ENCODE peak calls at places on chromosomes 3 and 15, in eight cellular contexts. V is GM12892, S is heart left ventricle, Z is suprapubic skin, T is right lobe of liver, B is A549, J is H1, O is ovary. P is an unnamed sample.

GRCh38 chr3:168034152-168034928 is 61.4 kb downstream of the GOLIM4 start:
- DNase-seq in V (no peak), S (no peak), Z (no peak), T (no peak), B (no peak), J (no peak), O (no peak), P (peak; percentile 62)

GRCh38 chr15:92541197-92542190 is 114.1 kb downstream of the FAM174B start:
- DNase-seq in V (no peak), S (no peak), Z (no peak), T (no peak), B (no peak), J (peak; percentile 6), O (no peak), P (no peak)

GRCh38 chr3:308597-309321 is 112.2 kb downstream of the CHL1 start:
- DNase-seq in V (no peak), S (peak; percentile 22), Z (no peak), T (no peak), B (no peak), J (no peak), O (no peak), P (no peak)

GRCh38 chr15:83248151-83248851 is 36.2 kb downstream of the BNC1 start:
- DNase-seq in V (no peak), S (no peak), Z (no peak), T (no peak), B (peak; percentile 71), J (peak; percentile 54), O (no peak), P (peak; percentile 47)

GRCh38 chr15:29685156-29686078 is 136.9 kb downstream of the TJP1 start:
- DNase-seq in V (no peak), S (no peak), Z (no peak), T (no peak), B (no peak), J (peak; percentile 39), O (no peak), P (no peak)

GRCh38 chr3:154229217-154229590 is 95.1 kb downstream of the DHX36 start:
- DNase-seq in V (no peak), S (no peak), Z (no peak), T (no peak), B (no peak), J (no peak), O (no peak), P (no peak)

GRCh38 chr3:166752214-166752613 is 627.9 kb downstream of the ZBBX start:
- DNase-seq in V (no peak), S (no peak), Z (no peak), T (no peak), B (no peak), J (no peak), O (no peak), P (no peak)

GRCh38 chr15:85582719-85583089 is 202.3 kb downstream of the AKAP13 start:
- DNase-seq in V (no peak), S (peak; percentile 80), Z (no peak), T (peak; percentile 71), B (no peak), J (no peak), O (peak; percentile 58), P (peak; percentile 92)

GRCh38 chr15:80988148-80988796 is 1.3 kb downstream of the MESD start:
- DNase-seq in V (no peak), S (no peak), Z (no peak), T (no peak), B (no peak), J (no peak), O (no peak), P (peak; percentile 21)

GRCh38 chr3:4906107-4906621 is 73.1 kb upstream of the BHLHE40 start:
- DNase-seq in V (no peak), S (no peak), Z (no peak), T (no peak), B (peak; percentile 36), J (no peak), O (no peak), P (no peak)

GRCh38 chr15:59401810-59402569 is 29.3 kb upstream of the MYO1E start:
- DNase-seq in V (no peak), S (no peak), Z (no peak), T (no peak), B (no peak), J (no peak), O (no peak), P (no peak)

GRCh38 chr3:128094295-128095151 is 29.1 kb downstream of the RUVBL1 start:
- DNase-seq in V (no peak), S (no peak), Z (no peak), T (peak; percentile 90), B (no peak), J (no peak), O (no peak), P (no peak)

GRCh38 chr3:34038131-34038530 is 239.7 kb downstream of the PDCD6IP start:
- DNase-seq in V (no peak), S (no peak), Z (no peak), T (no peak), B (no peak), J (no peak), O (no peak), P (no peak)

GRCh38 chr3:38457111-38458003 is 3.7 kb downstream of the ACVR2B start:
- DNase-seq in V (no peak), S (no peak), Z (no peak), T (no peak), B (peak; percentile 7), J (no peak), O (no peak), P (no peak)

GRCh38 chr3:14352002-14352627 is 50.3 kb upstream of the SLC6A6 start:
- DNase-seq in V (peak; percentile 48), S (no peak), Z (no peak), T (no peak), B (peak; percentile 80), J (peak; percentile 67), O (no peak), P (peak; percentile 22)

DNA sequence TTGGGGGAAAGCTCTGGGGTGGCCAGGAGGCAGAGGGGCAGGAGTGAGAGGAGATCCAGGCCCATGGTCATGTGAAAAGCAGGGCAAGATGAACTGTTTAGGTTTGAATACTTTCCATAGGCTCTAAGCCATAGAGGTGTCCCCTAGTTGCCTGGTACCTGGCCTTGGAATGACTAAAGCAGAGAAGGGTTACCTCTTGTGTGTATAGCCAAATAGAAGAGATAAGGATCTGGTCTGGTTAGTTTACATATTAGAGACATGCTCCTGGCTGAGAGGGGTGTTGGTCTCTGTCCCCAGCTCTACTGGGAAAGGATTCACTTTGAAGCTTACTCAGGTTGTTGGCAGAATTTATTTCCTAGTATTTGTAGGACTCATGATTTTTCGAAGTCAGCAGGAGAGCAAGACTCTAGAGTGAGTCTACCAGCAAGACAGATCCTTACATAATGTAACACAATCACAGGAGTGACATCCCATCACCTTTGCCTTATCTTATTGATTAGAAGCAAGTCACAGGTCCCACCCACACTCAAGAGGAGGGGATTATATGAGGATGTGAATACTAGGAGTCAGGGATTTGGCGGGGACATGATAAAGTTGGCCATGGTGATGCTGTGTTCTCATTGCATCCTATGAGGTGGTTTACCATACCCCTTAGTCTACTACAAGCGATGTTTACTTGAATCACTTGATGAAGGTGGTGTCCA is 11.4 kb upstream of the TM4SF1 start:
- DNase-seq in V (no peak), S (no peak), Z (no peak), T (no peak), B (peak; percentile 60), J (no peak), O (no peak), P (no peak)
- TF ChIP-seq POLR2A in V (no peak), S (no peak), Z (no peak), T (no peak), B (no peak), J (no peak), O (no peak), P (no peak)

GRCh38 chr15:39595621-39596221 is 14.8 kb downstream of the THBS1 start:
- DNase-seq in V (no peak), S (no peak), Z (no peak), T (no peak), B (no peak), J (no peak), O (no peak), P (no peak)
- TF ChIP-seq POLR2A in V (no peak), S (no peak), Z (no peak), T (no peak), B (no peak), J (peak; percentile 39), O (no peak), P (no peak)

GRCh38 chr3:152321806-152322377 is 53.2 kb downstream of the MBNL1 start:
- DNase-seq in V (no peak), S (no peak), Z (no peak), T (no peak), B (no peak), J (no peak), O (no peak), P (no peak)

GRCh38 chr3:152321321-152321720 is 52.6 kb downstream of the MBNL1 start:
- DNase-seq in V (no peak), S (no peak), Z (no peak), T (no peak), B (no peak), J (no peak), O (no peak), P (peak; percentile 56)

GRCh38 chr3:152318512-152318911 is 49.8 kb downstream of the MBNL1 start:
- DNase-seq in V (no peak), S (no peak), Z (no peak), T (no peak), B (no peak), J (no peak), O (no peak), P (no peak)

GRCh38 chr3:152319256-152319655 is 50.5 kb downstream of the MBNL1 start:
- DNase-seq in V (no peak), S (no peak), Z (no peak), T (no peak), B (no peak), J (no peak), O (no peak), P (peak; percentile 56)

DNA sequence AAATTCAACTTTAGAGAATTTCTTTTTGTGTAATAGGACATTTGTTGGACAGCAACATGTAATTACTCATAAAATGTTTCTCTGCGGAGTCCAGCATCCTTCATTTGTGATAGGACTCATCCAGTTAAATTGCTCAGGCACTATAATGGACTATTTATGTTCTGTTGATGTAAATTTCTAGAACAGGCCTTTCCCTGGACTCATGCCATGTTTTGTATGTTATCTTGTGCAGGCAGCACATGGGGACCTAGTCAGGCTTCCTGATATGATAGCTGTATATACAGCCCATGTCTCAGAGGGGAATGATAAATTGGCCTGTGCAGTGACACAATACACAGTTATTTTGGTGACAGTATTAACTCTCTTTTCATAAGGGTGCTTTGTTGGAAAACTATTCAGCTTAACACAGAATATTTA is 51.5 kb downstream of the MBNL1 start:
- DNase-seq in V (no peak), S (no peak), Z (no peak), T (no peak), B (no peak), J (no peak), O (no peak), P (peak; percentile 97)
- TF ChIP-seq POLR2A in V (no peak), S (no peak), Z (no peak), T (no peak), B (no peak), J (no peak), O (no peak), P (peak; percentile 50)

DNA sequence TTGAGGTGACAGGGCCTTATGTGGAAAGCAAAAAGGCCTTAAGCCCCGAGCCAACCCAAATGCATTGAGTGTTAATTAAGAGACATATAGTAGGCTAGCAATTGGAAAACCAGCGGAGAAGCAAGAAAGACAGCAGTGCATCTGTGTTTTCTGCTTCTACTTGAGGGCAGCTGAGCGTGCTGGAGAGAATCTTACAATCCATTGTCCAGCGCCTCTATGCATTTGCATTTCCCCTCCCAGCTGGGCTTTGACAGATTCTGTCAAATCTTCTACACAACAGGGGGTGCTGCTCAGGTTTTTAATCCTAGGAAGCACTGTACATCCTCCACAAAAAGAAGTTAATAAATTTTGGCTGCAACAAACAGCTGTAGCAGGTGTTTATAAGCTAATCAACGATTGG is 23.9 kb downstream of the SSR3 start:
- DNase-seq in V (no peak), S (no peak), Z (no peak), T (no peak), B (no peak), J (no peak), O (no peak), P (no peak)
- TF ChIP-seq POLR2A in V (no peak), S (no peak), Z (no peak), T (no peak), B (no peak), J (no peak), O (no peak), P (no peak)